ENCODE peak calls at places on chromosomes 3 and 15, in seven cellular contexts. C is CD8-positive, alpha-beta T cell; L is neural progenitor cell; I is psoas muscle; W is A549; H is mesenchymal stem cell; T is SJSA1. U is an unnamed sample. For H3K4me1, the result is how much of the 10 kb centered on the place peaks cover.

GRCh38 chr3:197428117-197428761 is 127.5 kb downstream of the BDH1 start:
- DNase-seq in C (peak), L (peak), I (no peak), W (peak), H (peak), T (peak), U (no peak)

GRCh38 chr15:86021281-86022264 is 58.1 kb upstream of the AGBL1 start:
- DNase-seq in C (no peak), L (no peak), I (peak), W (peak), H (peak), T (peak), U (no peak)

GRCh38 chr3:13051066-13051465 is 22.2 kb downstream of the IQSEC1 start:
- DNase-seq in C (no peak), L (peak), I (no peak), W (no peak), H (no peak), T (no peak), U (no peak)

GRCh38 chr3:186097663-186098451 is 11.0 kb downstream of the ETV5 start:
- DNase-seq in C (no peak), L (peak), I (peak), W (peak), H (peak), T (peak), U (peak)

GRCh38 chr3:181738551-181738950 is 26.8 kb downstream of the SOX2 start:
- DNase-seq in C (no peak), L (no peak), I (no peak), W (no peak), H (no peak), T (no peak), U (no peak)

GRCh38 chr3:140899363-140899762 is 42.3 kb upstream of the SLC25A36 start:
- DNase-seq in C (no peak), L (no peak), I (no peak), W (no peak), H (no peak), T (no peak), U (no peak)

GRCh38 chr15:85707519-85708338 is 87.0 kb downstream of the KLHL25 start:
- DNase-seq in C (no peak), L (no peak), I (no peak), W (peak), H (peak), T (peak), U (peak)

GRCh38 chr3:195270350-195271115 is 426 bp downstream of the XXYLT1 start:
- DNase-seq in C (no peak), L (peak), I (peak), W (peak), H (peak), T (peak), U (peak)

GRCh38 chr3:76570436-76571057 is 469.4 kb upstream of the ROBO2 start:
- DNase-seq in C (no peak), L (peak), I (no peak), W (peak), H (peak), T (no peak), U (peak)

GRCh38 chr3:119235151-119235550 is 5.5 kb downstream of the B4GALT4 start:
- DNase-seq in C (no peak), L (no peak), I (no peak), W (peak), H (peak), T (peak), U (no peak)

GRCh38 chr3:120013481-120013880 is 80.8 kb downstream of the GSK3B start:
- DNase-seq in C (no peak), L (no peak), I (no peak), W (no peak), H (peak), T (peak), U (no peak)

GRCh38 chr3:48402281-48402732 is 27.6 kb downstream of the PLXNB1 start:
- DNase-seq in C (peak), L (no peak), I (peak), W (no peak), H (peak), T (peak), U (no peak)

GRCh38 chr3:143362115-143362992 is 242.8 kb downstream of the CHST2 start:
- DNase-seq in C (no peak), L (peak), I (no peak), W (no peak), H (peak), T (no peak), U (no peak)

DNA sequence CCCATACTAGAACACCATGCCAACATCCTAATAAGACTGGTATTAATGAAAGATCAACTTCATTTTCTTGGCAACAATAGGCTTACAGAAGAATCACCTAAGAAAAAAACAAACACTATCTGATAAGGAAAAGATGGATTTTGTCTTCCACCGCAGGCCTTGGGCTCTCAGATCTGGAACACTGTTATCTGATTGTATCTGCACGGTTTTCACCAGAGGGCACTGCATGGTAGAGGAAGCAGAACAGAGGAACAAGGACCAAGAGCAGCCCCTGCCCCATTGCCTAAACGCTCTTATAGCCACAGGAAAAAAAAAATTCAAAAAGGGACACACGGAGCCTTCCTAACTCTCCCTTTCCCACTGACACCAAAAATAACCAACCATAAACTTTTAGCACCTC is 23.4 kb downstream of the IL17RD start:
- DNase-seq in C (no peak), L (no peak), I (no peak), W (no peak), H (no peak), T (no peak), U (no peak)
- H3K27ac ChIP-seq in C (no peak), L (no peak), I (no peak), W (no peak), H (no peak), T (no peak), U (peak)

DNA sequence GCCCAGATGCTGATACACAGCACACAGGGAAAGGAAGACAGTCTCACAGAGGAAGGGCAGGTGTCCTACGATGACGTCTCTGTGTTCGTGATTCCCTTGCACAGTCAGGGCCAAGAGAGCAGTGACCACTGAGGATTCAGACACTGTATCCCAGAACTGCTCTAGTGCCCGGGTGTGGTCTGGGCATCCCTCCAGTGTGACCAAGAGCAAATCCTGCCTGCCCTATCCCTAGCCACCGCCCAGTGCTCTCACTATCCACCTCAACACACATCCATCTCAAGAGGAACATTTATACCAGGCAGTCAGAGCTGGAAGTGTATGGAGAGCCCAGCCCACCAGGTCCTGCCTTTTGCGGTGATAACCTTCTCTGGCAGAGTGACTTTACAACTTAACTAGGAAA is 4.1 kb downstream of the PPM1M start:
- DNase-seq in C (no peak), L (no peak), I (no peak), W (no peak), H (no peak), T (no peak), U (no peak)
- H3K4me1 ChIP-seq in C (half or more), L (under half), I (under half), W (under half), H (under half), T (under half), U (under half)

GRCh38 chr3:184337981-184338380 is 581 bp downstream of the FAM131A start:
- DNase-seq in C (no peak), L (no peak), I (no peak), W (no peak), H (no peak), T (no peak), U (no peak)
- H3K4me3 ChIP-seq in C (no peak), L (no peak), I (peak), W (no peak), H (no peak), T (no peak), U (no peak)

GRCh38 chr3:98558100-98558499 is 26.3 kb downstream of the GPR15 start:
- DNase-seq in C (no peak), L (no peak), I (no peak), W (no peak), H (no peak), T (no peak), U (no peak)
- H3K27ac ChIP-seq in C (no peak), L (no peak), I (no peak), W (no peak), H (no peak), T (no peak), U (no peak)

GRCh38 chr15:75198560-75199346 is 2.9 kb upstream of the C15orf39 start:
- DNase-seq in C (no peak), L (peak), I (no peak), W (peak), H (peak), T (peak), U (peak)
- H3K4me1 ChIP-seq in C (under half), L (under half), I (under half), W (under half), H (under half), T (under half), U (under half)

GRCh38 chr15:23628612-23629233 is 18.9 kb downstream of the MAGEL2 start:
- DNase-seq in C (no peak), L (peak), I (no peak), W (no peak), H (no peak), T (no peak), U (no peak)
- H3K4me3 ChIP-seq in C (no peak), L (peak), I (no peak), W (no peak), H (no peak), T (no peak), U (no peak)

GRCh38 chr15:57339321-57339720 is 37.0 kb upstream of the CGNL1 start:
- DNase-seq in C (no peak), L (no peak), I (no peak), W (no peak), H (no peak), T (no peak), U (no peak)
- H3K27ac ChIP-seq in C (no peak), L (no peak), I (no peak), W (no peak), H (no peak), T (no peak), U (no peak)

GRCh38 chr3:171748341-171748918 is 61.9 kb downstream of the PLD1 start:
- DNase-seq in C (no peak), L (no peak), I (no peak), W (no peak), H (no peak), T (no peak), U (peak)

GRCh38 chr3:171744055-171744741 is 66.1 kb downstream of the PLD1 start:
- DNase-seq in C (no peak), L (no peak), I (no peak), W (no peak), H (no peak), T (no peak), U (no peak)

GRCh38 chr3:171745577-171746319 is 64.5 kb downstream of the PLD1 start:
- DNase-seq in C (no peak), L (no peak), I (no peak), W (no peak), H (no peak), T (no peak), U (no peak)

GRCh38 chr3:171749128-171749527 is 61.2 kb downstream of the PLD1 start:
- DNase-seq in C (no peak), L (no peak), I (no peak), W (no peak), H (no peak), T (no peak), U (no peak)

DNA sequence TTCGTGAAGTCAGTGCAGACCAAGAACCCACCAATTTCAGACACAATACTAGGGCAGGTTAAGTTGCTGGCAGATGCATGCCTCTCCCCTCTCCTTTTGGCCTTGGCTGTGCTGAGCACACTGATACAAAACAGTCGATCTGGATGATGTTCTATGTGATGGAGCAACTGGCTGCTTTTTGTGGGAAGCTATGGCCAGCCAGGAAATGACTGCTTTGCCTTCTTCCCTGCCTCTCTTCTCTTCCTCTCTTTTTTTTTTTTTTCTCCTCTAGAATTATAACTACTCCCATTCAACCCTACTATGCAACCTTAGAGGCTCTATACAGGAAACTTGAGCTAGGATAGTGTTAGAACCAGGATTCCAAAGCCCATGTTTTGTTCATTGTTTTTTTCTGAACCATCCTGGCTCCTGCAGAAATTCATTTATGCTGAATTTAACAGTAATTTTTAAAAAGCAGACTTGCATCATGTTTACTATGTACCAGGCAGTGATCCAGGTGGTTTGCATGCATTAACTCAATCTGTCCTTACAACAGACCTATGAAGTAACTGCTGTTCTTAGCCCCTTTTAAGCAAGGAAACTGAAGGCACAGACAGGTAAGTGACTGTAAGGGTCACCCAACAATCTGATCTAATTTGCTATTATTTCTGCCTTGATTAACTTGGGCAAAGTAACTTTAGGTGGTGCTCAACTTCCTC is 62.9 kb downstream of the PLD1 start:
- DNase-seq in C (no peak), L (no peak), I (no peak), W (no peak), H (peak), T (no peak), U (peak)
- H3K4me1 ChIP-seq in C (under half), L (under half), I (under half), W (under half), H (under half), T (under half), U (under half)

U was measured in cardiac muscle cell.